ENCODE peak calls at places on chromosomes 4 and X, in five cellular contexts. J, W, N, Q and A are unnamed samples. For H3K27me3, the result is how much of the 10 kb centered on the place peaks cover.

GRCh38 chr4:174534461-174534860 is 12.2 kb upstream of the HPGD start:
- DNase-seq in Q (no peak), J (no peak), W (no peak), N (no peak), A (no peak)

GRCh38 chr4:84964995-84965557 is 1.4 kb downstream of the WDFY3 start:
- DNase-seq in N (no peak), W (no peak), J (no peak), Q (no peak), A (no peak)

GRCh38 chrX:110146521-110146920 is 143.6 kb downstream of the TMEM164 start:
- DNase-seq in Q (no peak), W (peak), N (peak), J (no peak), A (no peak)

GRCh38 chrX:78708171-78708570 is 39.3 kb upstream of the LPAR4 start:
- DNase-seq in N (no peak), Q (no peak), J (no peak), W (peak), A (no peak)

GRCh38 chr4:169070071-169070894 is 60.2 kb upstream of the CBR4 start:
- DNase-seq in N (no peak), W (peak), J (peak), Q (peak), A (no peak)

GRCh38 chr4:67714248-67714583 is 13.3 kb upstream of the UBA6 start:
- DNase-seq in J (no peak), W (no peak), N (no peak), Q (no peak), A (no peak)

GRCh38 chr4:80103615-80104014 is 30.6 kb upstream of the ANTXR2 start:
- DNase-seq in Q (no peak), J (no peak), W (no peak), N (no peak), A (no peak)

GRCh38 chrX:24396236-24396929 is 35.9 kb downstream of the SUPT20HL1 start:
- DNase-seq in J (peak), W (peak), Q (no peak), N (no peak), A (no peak)

GRCh38 chrX:78643106-78643505 is 16.0 kb downstream of the RTL3 start:
- DNase-seq in Q (no peak), N (no peak), W (peak), J (peak), A (no peak)

GRCh38 chr4:54942735-54943134 is 182.7 kb downstream of the KDR start:
- DNase-seq in J (no peak), N (peak), W (no peak), Q (no peak), A (no peak)

GRCh38 chr4:79042079-79042674 is 102.9 kb upstream of the PAQR3 start:
- DNase-seq in Q (no peak), J (peak), N (no peak), W (peak), A (no peak)

GRCh38 chrX:37543324-37543723 is 28.1 kb upstream of the LANCL3 start:
- DNase-seq in J (no peak), Q (no peak), W (no peak), N (no peak), A (no peak)
- H3K27me3 ChIP-seq in J (under half), Q (under half), W (under half), N (under half), A (under half)

GRCh38 chr4:185774076-185774731 is 37.8 kb downstream of the SORBS2 start:
- DNase-seq in W (no peak), J (no peak), N (no peak), Q (no peak), A (no peak)
- H3K27ac ChIP-seq in W (no peak), J (peak), N (no peak), Q (no peak), A (no peak)

GRCh38 chrX:133840415-133840814 is 145.0 kb downstream of the GPC3 start:
- DNase-seq in N (no peak), Q (no peak), W (no peak), J (no peak), A (no peak)
- H3K4me3 ChIP-seq in N (no peak), Q (no peak), W (no peak), J (no peak), A (no peak)

DNA sequence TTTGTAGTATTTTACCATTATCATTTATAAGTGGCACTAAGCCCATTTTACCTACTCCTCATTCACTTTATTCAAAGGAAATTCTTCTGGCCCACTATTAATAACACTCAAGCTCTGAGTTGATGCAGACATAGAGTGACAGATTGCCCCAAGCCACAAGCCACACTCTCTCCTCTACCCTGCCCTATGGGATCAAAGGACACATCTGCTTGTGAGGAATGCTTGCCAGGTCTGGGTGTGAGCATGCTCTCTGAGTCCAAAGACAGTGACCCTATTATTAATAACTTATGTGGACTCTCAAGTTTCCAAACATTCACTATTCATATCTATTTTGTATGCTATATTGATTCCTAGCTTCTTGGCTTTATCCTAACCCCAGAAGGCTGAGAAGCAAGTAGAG is 18.5 kb downstream of the ETNPPL start:
- DNase-seq in Q (no peak), J (no peak), N (no peak), W (no peak), A (no peak)
- H3K27me3 ChIP-seq in Q (under half), J (under half), N (under half), W (under half), A (under half)

DNA sequence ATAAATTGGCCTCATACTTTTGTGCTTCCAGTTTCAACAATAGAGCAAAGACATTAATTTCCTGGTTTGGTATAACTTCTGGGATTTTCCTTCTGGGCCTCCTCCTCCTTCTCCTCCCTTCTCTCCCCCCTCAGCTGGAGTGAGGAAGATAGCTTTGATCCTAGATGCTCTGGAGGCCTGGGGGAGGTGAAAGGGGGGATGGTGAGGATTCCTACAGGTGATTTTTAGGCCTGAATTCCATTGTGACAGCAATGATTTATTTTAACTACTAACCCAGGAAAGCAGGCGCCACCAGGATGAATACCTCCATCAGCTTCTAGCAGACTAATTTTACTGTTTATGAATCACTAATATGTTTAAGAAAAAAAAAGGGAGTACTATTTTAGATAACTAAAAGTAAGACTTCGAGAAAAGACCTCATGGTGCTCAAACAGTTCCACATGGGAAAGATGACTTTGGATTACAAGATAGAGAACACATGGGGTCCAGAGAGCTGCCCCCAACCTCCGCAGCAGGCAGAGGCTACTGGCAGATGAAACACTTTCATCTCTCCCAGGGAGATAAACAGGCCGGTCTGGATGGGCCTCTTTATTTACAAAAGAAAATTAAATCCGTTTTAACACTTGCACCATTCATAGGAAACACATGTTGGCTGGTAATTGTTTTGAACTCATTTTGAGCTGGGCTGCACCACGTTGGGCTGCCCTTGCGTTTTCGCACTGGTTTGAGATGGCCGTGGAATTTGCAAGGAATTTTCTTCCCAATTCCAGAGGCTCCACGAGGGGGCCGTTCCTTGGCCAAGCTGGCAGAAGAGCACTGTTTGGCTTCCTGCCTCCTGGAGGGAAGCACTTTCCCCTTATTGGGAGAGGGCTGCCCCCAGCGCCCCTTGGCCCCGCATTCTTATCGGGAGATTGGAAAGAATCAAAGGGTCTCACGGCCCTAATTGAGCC is 125.1 kb upstream of the STX18 start:
- DNase-seq in W (no peak), Q (no peak), N (no peak), J (peak), A (no peak)
- H3K27ac ChIP-seq in W (no peak), Q (no peak), N (no peak), J (no peak), A (no peak)

DNA sequence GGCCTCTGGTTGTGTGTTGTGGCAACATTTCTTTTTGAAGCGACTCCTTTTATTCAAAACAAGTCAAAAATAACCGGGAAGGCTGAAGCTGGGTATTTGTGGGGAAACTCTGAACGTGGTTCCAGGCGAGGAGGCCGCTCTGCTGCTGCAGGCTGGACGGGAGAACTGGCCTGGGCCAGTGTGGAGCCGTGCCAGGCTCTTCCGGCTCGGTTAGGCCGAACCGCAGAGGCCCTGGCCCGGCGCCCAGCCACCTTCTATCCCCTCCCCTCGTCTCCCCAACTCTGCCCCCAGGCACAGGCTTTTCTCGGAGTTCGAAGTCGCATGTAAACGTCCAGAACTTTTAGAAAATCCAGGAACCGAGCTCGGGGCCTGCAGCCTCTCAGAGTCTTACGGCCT is 2.4 kb upstream of the BCOR start:
- DNase-seq in W (no peak), Q (no peak), J (no peak), N (no peak), A (no peak)
- H3K4me3 ChIP-seq in W (no peak), Q (no peak), J (no peak), N (no peak), A (no peak)

GRCh38 chr4:10326075-10326474 is 131.2 kb downstream of the ZNF518B start:
- DNase-seq in Q (no peak), N (no peak), W (no peak), J (no peak), A (no peak)
- H3K27me3 ChIP-seq in Q (under half), N (under half), W (under half), J (under half), A (under half)

DNA sequence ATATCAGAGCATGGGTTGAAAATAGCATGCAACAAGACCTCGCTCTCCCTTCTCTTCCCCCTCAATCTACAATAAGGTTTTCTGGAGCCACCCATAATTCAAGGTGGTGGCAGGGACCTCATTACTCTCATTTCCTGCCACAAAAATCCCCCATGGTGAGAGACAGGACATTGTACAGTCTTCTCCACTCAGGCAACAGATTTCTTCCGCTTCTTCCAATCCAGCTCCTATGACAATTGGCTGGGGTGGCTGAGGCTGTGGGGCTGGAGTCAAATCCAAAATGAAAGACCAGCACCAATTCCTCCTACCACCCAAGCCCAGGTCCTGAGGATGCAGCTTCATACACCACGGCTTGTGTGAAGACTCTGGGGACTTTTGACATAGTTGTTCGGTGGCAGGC is 40.3 kb upstream of the NKRF start:
- DNase-seq in J (no peak), Q (no peak), W (no peak), N (no peak), A (no peak)
- H3K27ac ChIP-seq in J (no peak), Q (no peak), W (no peak), N (no peak), A (no peak)

DNA sequence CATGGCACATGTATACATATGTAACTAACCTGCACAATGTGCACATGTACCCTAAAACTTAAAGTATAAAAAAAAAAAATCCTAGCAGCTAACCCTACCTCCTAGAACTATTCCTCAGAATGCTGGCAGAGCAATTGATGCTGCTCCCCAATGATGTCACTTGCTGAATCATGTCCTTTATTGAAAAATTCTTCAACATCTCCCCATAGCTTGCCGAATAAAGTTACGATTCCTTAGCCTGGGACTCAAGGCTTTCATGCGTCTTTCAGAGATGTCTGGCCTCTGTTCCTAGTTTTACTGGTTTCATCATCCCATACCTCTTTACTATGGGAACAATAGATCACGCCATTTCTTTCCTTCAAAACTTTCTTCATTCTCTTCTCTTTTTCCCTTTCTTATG is 174.7 kb upstream of the FAT1 start:
- DNase-seq in N (no peak), J (no peak), W (no peak), Q (no peak), A (no peak)
- H3K4me3 ChIP-seq in N (no peak), J (no peak), W (no peak), Q (no peak), A (no peak)